ENCODE peak calls at places on chromosomes 13 and 19, in eight cellular contexts. M is HFF-Myc, D is NCI-H1105, U is posterior cingulate gyrus, L is adipocyte, R is OCI-LY7, J is SK-N-SH, H is A549. B is an unnamed sample.

GRCh38 chr19:1860133-1860775 is 3.1 kb downstream of the KLF16 start:
- DNase-seq in D (no peak), R (peak), L (peak), M (peak), H (peak), U (peak), J (peak), B (peak)

GRCh38 chr19:17679526-17680234 is 8.5 kb downstream of the UNC13A start:
- DNase-seq in U (no peak), D (no peak), J (no peak), R (no peak), M (no peak), H (no peak), L (no peak), B (no peak)

GRCh38 chr13:48580185-48580803 is 47.4 kb upstream of the RCBTB2 start:
- DNase-seq in D (peak), L (peak), U (no peak), R (peak), M (peak), H (peak), J (peak), B (peak)

GRCh38 chr19:1035998-1036621 is 3.8 kb upstream of the ABCA7 start:
- DNase-seq in D (no peak), U (no peak), L (no peak), R (no peak), M (no peak), H (no peak), J (no peak), B (no peak)

GRCh38 chr13:96141032-96141431 is 51.1 kb downstream of the HS6ST3 start:
- DNase-seq in U (no peak), J (no peak), H (peak), L (peak), D (no peak), M (no peak), R (peak), B (no peak)

GRCh38 chr13:73168226-73168992 is 109.6 kb downstream of the KLF5 start:
- DNase-seq in L (peak), U (no peak), H (no peak), J (no peak), D (no peak), M (no peak), R (no peak), B (no peak)

GRCh38 chr19:53881482-53882390 is at the start of gene PRKCG:
- DNase-seq in L (peak), J (peak), U (peak), R (no peak), M (no peak), D (peak), H (peak), B (no peak)

GRCh38 chr13:104740616-104741222 is 1674.5 kb upstream of the SLC10A2 start:
- DNase-seq in H (no peak), D (no peak), M (no peak), U (peak), R (no peak), L (no peak), J (no peak), B (no peak)

GRCh38 chr13:68056816-68057710 is 826.9 kb upstream of the PCDH9 start:
- DNase-seq in H (peak), J (no peak), M (no peak), R (peak), U (no peak), L (peak), D (no peak), B (no peak)

GRCh38 chr13:111575276-111575675 is 254.8 kb downstream of the TEX29 start:
- DNase-seq in H (no peak), J (no peak), L (no peak), U (no peak), R (no peak), D (no peak), M (no peak), B (no peak)

GRCh38 chr19:12478234-12478941 is 6.2 kb downstream of the ZNF709 start:
- DNase-seq in M (no peak), L (no peak), R (peak), U (no peak), J (no peak), D (no peak), H (no peak), B (no peak)

GRCh38 chr19:15404097-15404779 is 14.6 kb downstream of the AKAP8L start:
- DNase-seq in D (no peak), L (no peak), U (no peak), J (no peak), H (no peak), M (no peak), R (no peak), B (no peak)

GRCh38 chr19:41323430-41324125 is 13.6 kb downstream of the CCDC97 start:
- DNase-seq in H (peak), D (no peak), J (peak), L (peak), U (no peak), R (no peak), M (peak), B (peak)

GRCh38 chr19:8041553-8041952 is 11.0 kb upstream of the CCL25 start:
- DNase-seq in U (no peak), R (no peak), D (no peak), M (no peak), H (no peak), L (no peak), J (no peak), B (peak)

GRCh38 chr13:25980255-25980654 is 71.6 kb downstream of the SHISA2 start:
- DNase-seq in D (no peak), M (no peak), U (no peak), H (peak), L (peak), J (peak), R (peak), B (no peak)

GRCh38 chr13:66689628-66690027 is 540.5 kb downstream of the PCDH9 start:
- DNase-seq in J (peak), U (no peak), R (peak), H (peak), D (no peak), L (peak), M (no peak), B (no peak)